ENCODE peak calls at places on chromosomes 16 and 17, in seven cellular contexts. One of them, this sample, is unnamed.

GRCh38 chr17:77690271-77691161 is 268.0 kb upstream of the TNRC6C start:
- ATAC-seq in K562: no peak
- ATAC-seq in heart left ventricle: no peak
- ATAC-seq in HCT116: no peak
- ATAC-seq in A549: no peak
- ATAC-seq in upper lobe of left lung: no peak
- ATAC-seq in IMR-90: no peak
- ATAC-seq in this sample: no peak

GRCh38 chr16:86375370-86375769 is 135.0 kb upstream of the FOXF1 start:
- ATAC-seq in heart left ventricle: no peak
- ATAC-seq in K562: no peak
- ATAC-seq in A549: no peak
- ATAC-seq in upper lobe of left lung: no peak
- ATAC-seq in IMR-90: peak; percentile 85
- ATAC-seq in HCT116: no peak
- ATAC-seq in this sample: no peak

GRCh38 chr16:4386452-4386813 is 14.8 kb downstream of the VASN start:
- ATAC-seq in upper lobe of left lung: peak; percentile 8
- ATAC-seq in A549: peak; percentile 63
- ATAC-seq in HCT116: peak; percentile 35
- ATAC-seq in heart left ventricle: no peak
- ATAC-seq in IMR-90: peak; percentile 33
- ATAC-seq in K562: no peak
- ATAC-seq in this sample: no peak

GRCh38 chr16:50190292-50190691 is 37.2 kb downstream of the TENT4B start:
- ATAC-seq in A549: no peak
- ATAC-seq in heart left ventricle: no peak
- ATAC-seq in upper lobe of left lung: no peak
- ATAC-seq in HCT116: no peak
- ATAC-seq in K562: no peak
- ATAC-seq in IMR-90: no peak
- ATAC-seq in this sample: no peak

GRCh38 chr16:555528-556478 is 4.4 kb upstream of the PRR35 start:
- ATAC-seq in IMR-90: no peak
- ATAC-seq in A549: peak; percentile 12
- ATAC-seq in HCT116: no peak
- ATAC-seq in K562: peak; percentile 11
- ATAC-seq in heart left ventricle: no peak
- ATAC-seq in upper lobe of left lung: no peak
- ATAC-seq in this sample: no peak

GRCh38 chr16:71441348-71441781 is 489 bp downstream of the TLE7 start:
- ATAC-seq in heart left ventricle: no peak
- ATAC-seq in HCT116: peak; percentile 55
- ATAC-seq in K562: peak; percentile 70
- ATAC-seq in upper lobe of left lung: no peak
- ATAC-seq in A549: no peak
- ATAC-seq in IMR-90: no peak
- ATAC-seq in this sample: no peak

GRCh38 chr17:45702666-45703266 is 81.4 kb upstream of the CRHR1 start:
- ATAC-seq in IMR-90: no peak
- ATAC-seq in K562: no peak
- ATAC-seq in upper lobe of left lung: no peak
- ATAC-seq in heart left ventricle: no peak
- ATAC-seq in HCT116: no peak
- ATAC-seq in A549: peak; percentile 28
- ATAC-seq in this sample: no peak

GRCh38 chr16:24139282-24139681 is 116.9 kb upstream of the CACNG3 start:
- ATAC-seq in HCT116: no peak
- ATAC-seq in upper lobe of left lung: no peak
- ATAC-seq in K562: no peak
- ATAC-seq in heart left ventricle: no peak
- ATAC-seq in A549: no peak
- ATAC-seq in IMR-90: no peak
- ATAC-seq in this sample: no peak

GRCh38 chr16:70789927-70790447 is 11.0 kb downstream of the VAC14 start:
- ATAC-seq in A549: peak; percentile 44
- ATAC-seq in upper lobe of left lung: no peak
- ATAC-seq in K562: no peak
- ATAC-seq in heart left ventricle: no peak
- ATAC-seq in HCT116: no peak
- ATAC-seq in IMR-90: no peak
- ATAC-seq in this sample: no peak

GRCh38 chr17:2693561-2694380 is 17.8 kb downstream of the CLUH start:
- ATAC-seq in heart left ventricle: no peak
- ATAC-seq in IMR-90: no peak
- ATAC-seq in upper lobe of left lung: no peak
- ATAC-seq in A549: peak; percentile 5
- ATAC-seq in K562: no peak
- ATAC-seq in HCT116: no peak
- ATAC-seq in this sample: no peak

GRCh38 chr17:78883090-78883532 is 19.9 kb downstream of the CEP295NL start:
- ATAC-seq in heart left ventricle: peak; percentile 77
- ATAC-seq in HCT116: peak; percentile 70
- ATAC-seq in K562: peak; percentile 90
- ATAC-seq in A549: peak; percentile 85
- ATAC-seq in IMR-90: peak; percentile 57
- ATAC-seq in upper lobe of left lung: peak; percentile 85
- ATAC-seq in this sample: peak; percentile 80

GRCh38 chr17:17684901-17685774 is 3.9 kb downstream of the RAI1 start:
- ATAC-seq in upper lobe of left lung: peak; percentile 79
- ATAC-seq in IMR-90: no peak
- ATAC-seq in K562: no peak
- ATAC-seq in heart left ventricle: peak; percentile 3
- ATAC-seq in A549: no peak
- ATAC-seq in HCT116: no peak
- ATAC-seq in this sample: no peak

GRCh38 chr17:57735707-57736106 is 9.4 kb downstream of the CCDC182 start:
- ATAC-seq in HCT116: peak; percentile 86
- ATAC-seq in heart left ventricle: no peak
- ATAC-seq in upper lobe of left lung: no peak
- ATAC-seq in IMR-90: no peak
- ATAC-seq in A549: peak; percentile 87
- ATAC-seq in K562: peak; percentile 69
- ATAC-seq in this sample: no peak

GRCh38 chr16:65667013-65667578 is 545.2 kb upstream of the CDH11 start:
- ATAC-seq in heart left ventricle: no peak
- ATAC-seq in HCT116: no peak
- ATAC-seq in K562: peak; percentile 88
- ATAC-seq in upper lobe of left lung: no peak
- ATAC-seq in A549: no peak
- ATAC-seq in IMR-90: peak; percentile 61
- ATAC-seq in this sample: no peak

GRCh38 chr16:66308096-66308495 is 58.4 kb upstream of the CDH5 start:
- ATAC-seq in HCT116: no peak
- ATAC-seq in A549: no peak
- ATAC-seq in K562: no peak
- ATAC-seq in heart left ventricle: no peak
- ATAC-seq in IMR-90: no peak
- ATAC-seq in upper lobe of left lung: no peak
- ATAC-seq in this sample: no peak

GRCh38 chr16:50469744-50470301 is 78.4 kb upstream of the NKD1 start:
- ATAC-seq in heart left ventricle: peak; percentile 90
- ATAC-seq in upper lobe of left lung: no peak
- ATAC-seq in HCT116: no peak
- ATAC-seq in IMR-90: no peak
- ATAC-seq in K562: no peak
- ATAC-seq in A549: no peak
- ATAC-seq in this sample: no peak

GRCh38 chr17:81150379-81151038 is 14.8 kb upstream of the PVALEF start:
- ATAC-seq in K562: no peak
- ATAC-seq in IMR-90: no peak
- ATAC-seq in upper lobe of left lung: peak; percentile 44
- ATAC-seq in A549: peak; percentile 46
- ATAC-seq in HCT116: no peak
- ATAC-seq in heart left ventricle: peak; percentile 68
- ATAC-seq in this sample: peak; percentile 37

GRCh38 chr17:30808785-30809286 is 15.7 kb downstream of the CRLF3 start:
- ATAC-seq in HCT116: no peak
- ATAC-seq in K562: no peak
- ATAC-seq in upper lobe of left lung: peak; percentile 72
- ATAC-seq in A549: no peak
- ATAC-seq in heart left ventricle: peak; percentile 65
- ATAC-seq in IMR-90: no peak
- ATAC-seq in this sample: no peak

GRCh38 chr16:65196696-65197095 is 74.8 kb upstream of the CDH11 start:
- ATAC-seq in A549: no peak
- ATAC-seq in IMR-90: peak; percentile 35
- ATAC-seq in HCT116: no peak
- ATAC-seq in heart left ventricle: no peak
- ATAC-seq in K562: no peak
- ATAC-seq in upper lobe of left lung: no peak
- ATAC-seq in this sample: no peak

GRCh38 chr17:49069585-49070273 is 62.8 kb upstream of the B4GALNT2 start:
- ATAC-seq in heart left ventricle: no peak
- ATAC-seq in HCT116: no peak
- ATAC-seq in upper lobe of left lung: no peak
- ATAC-seq in A549: no peak
- ATAC-seq in IMR-90: no peak
- ATAC-seq in K562: no peak
- ATAC-seq in this sample: no peak

DNA sequence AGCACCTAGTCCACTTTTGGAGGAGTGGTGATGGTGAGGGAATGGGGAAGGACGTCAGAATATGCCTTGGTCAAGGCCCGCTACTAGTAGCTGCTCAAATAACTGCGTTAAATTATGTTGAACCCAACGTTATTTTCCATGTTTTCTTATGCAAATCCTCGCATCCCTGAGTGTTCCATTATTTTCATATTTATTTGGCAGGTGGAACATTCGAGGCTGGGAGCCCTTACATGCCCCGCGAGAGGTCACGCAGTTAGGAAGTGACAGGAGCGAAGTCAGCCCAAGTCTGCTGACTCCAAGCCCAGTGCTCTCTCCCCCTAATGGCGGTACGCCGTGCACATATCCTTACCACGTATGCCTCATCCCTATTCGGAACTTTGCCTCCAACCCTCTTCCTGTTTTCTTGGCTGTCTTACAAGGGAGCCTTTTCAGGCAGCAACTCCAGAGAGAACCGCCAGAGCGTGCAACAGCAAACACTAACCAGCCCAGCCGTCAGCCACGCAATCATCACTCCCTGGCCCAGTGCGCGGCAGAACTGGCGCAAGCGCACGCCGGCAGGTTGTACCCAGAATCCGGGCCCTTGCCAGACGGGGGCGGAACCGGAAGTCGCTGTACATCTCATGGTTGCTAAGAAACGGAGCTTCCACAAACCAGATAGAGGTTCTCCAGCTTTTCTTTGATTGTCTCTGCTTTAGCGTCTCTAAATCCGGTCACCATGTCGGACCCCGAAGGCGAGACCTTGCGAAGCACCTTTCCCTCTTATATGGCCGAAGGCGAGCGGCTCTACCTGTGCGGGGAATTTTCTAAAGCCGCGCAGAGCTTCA is at the start of gene ODAD4:
- ATAC-seq in upper lobe of left lung: peak; percentile 98
- ATAC-seq in HCT116: peak; percentile 99
- ATAC-seq in K562: peak; percentile 99
- ATAC-seq in A549: peak; percentile 99
- ATAC-seq in IMR-90: peak; percentile 100
- ATAC-seq in heart left ventricle: peak; percentile 98
- ATAC-seq in this sample: peak; percentile 100
- TF ChIP-seq POLR2A in upper lobe of left lung: no peak
- TF ChIP-seq POLR2A in HCT116: peak; percentile 92
- TF ChIP-seq POLR2A in K562: peak; percentile 92
- TF ChIP-seq POLR2A in A549: peak; percentile 90
- TF ChIP-seq POLR2A in IMR-90: peak; percentile 72
- TF ChIP-seq POLR2A in heart left ventricle: peak; percentile 85
- TF ChIP-seq POLR2A in this sample: peak; percentile 56

DNA sequence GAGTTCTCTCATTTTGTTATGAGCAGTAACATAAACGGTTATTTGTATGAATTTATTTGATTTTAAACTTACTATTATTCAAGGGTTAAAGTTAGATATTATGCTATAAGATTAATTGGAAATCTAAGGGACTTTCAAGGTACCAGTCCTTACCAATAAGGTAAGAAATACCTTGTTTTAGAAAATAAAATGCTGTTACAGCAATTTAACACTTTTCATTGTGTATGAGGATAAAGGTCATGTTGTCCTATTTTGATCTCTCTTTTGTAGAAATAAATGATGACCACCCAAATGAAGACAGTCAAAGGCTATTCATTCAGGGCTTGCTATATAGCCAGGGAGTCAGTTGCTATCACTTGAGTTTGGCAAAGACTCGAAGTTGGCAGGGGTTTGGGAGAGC is 1185.9 kb upstream of the GOT2 start:
- ATAC-seq in A549: no peak
- ATAC-seq in HCT116: no peak
- ATAC-seq in upper lobe of left lung: no peak
- ATAC-seq in heart left ventricle: no peak
- ATAC-seq in IMR-90: no peak
- ATAC-seq in K562: no peak
- ATAC-seq in this sample: no peak
- H3K9me3 ChIP-seq in A549: no peaks in the 10 kb centered on the region
- H3K9me3 ChIP-seq in HCT116: peaks cover 19% of the 10 kb centered on the region
- H3K9me3 ChIP-seq in upper lobe of left lung: no peaks in the 10 kb centered on the region
- H3K9me3 ChIP-seq in heart left ventricle: no peaks in the 10 kb centered on the region
- H3K9me3 ChIP-seq in IMR-90: peaks cover 2% of the 10 kb centered on the region
- H3K9me3 ChIP-seq in K562: no peaks in the 10 kb centered on the region
- H3K9me3 ChIP-seq in this sample: no peaks in the 10 kb centered on the region

GRCh38 chr17:41678411-41678906 is 10.2 kb upstream of the EIF1 start:
- ATAC-seq in A549: peak; percentile 68
- ATAC-seq in HCT116: peak; percentile 78
- ATAC-seq in heart left ventricle: peak; percentile 50
- ATAC-seq in upper lobe of left lung: peak; percentile 72
- ATAC-seq in K562: peak; percentile 82
- ATAC-seq in IMR-90: peak; percentile 53
- ATAC-seq in this sample: peak; percentile 52
- TF ChIP-seq POLR2A in A549: peak; percentile 47
- TF ChIP-seq POLR2A in HCT116: peak; percentile 89
- TF ChIP-seq POLR2A in heart left ventricle: no peak
- TF ChIP-seq POLR2A in upper lobe of left lung: peak; percentile 37
- TF ChIP-seq POLR2A in K562: peak; percentile 100
- TF ChIP-seq POLR2A in IMR-90: no peak
- TF ChIP-seq POLR2A in this sample: no peak

DNA sequence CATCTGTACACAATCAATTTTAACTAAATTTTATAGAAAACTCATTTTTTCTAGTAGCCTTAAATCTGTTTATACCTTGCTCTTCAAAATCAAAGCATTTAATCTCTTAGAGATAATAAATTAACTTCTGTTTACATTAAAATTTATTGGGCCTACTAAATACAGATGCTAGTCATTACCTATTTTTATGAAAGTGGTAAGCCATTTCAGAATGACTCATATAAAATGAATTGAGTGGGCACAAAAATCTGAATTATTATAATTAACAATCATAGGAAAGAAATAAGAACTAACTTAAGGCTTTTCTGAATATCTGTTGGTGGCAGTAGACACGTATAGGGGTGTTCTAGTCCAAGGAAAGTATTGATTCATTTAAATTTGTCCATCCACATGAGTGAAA is 157.9 kb downstream of the KCNJ2 start:
- ATAC-seq in K562: no peak
- ATAC-seq in upper lobe of left lung: no peak
- ATAC-seq in IMR-90: no peak
- ATAC-seq in HCT116: no peak
- ATAC-seq in A549: no peak
- ATAC-seq in heart left ventricle: no peak
- ATAC-seq in this sample: no peak
- H3K9me3 ChIP-seq in K562: no peaks in the 10 kb centered on the region
- H3K9me3 ChIP-seq in upper lobe of left lung: no peaks in the 10 kb centered on the region
- H3K9me3 ChIP-seq in IMR-90: no peaks in the 10 kb centered on the region
- H3K9me3 ChIP-seq in HCT116: peaks cover 9% of the 10 kb centered on the region
- H3K9me3 ChIP-seq in A549: peaks cover 2% of the 10 kb centered on the region
- H3K9me3 ChIP-seq in heart left ventricle: no peaks in the 10 kb centered on the region
- H3K9me3 ChIP-seq in this sample: no peaks in the 10 kb centered on the region

GRCh38 chr16:30650369-30651123 is at the start of gene PRR14:
- ATAC-seq in heart left ventricle: peak; percentile 93
- ATAC-seq in IMR-90: peak; percentile 89
- ATAC-seq in K562: peak; percentile 94
- ATAC-seq in A549: peak; percentile 91
- ATAC-seq in upper lobe of left lung: peak; percentile 96
- ATAC-seq in HCT116: peak; percentile 85
- ATAC-seq in this sample: peak; percentile 95
- TF ChIP-seq POLR2A in heart left ventricle: peak; percentile 32
- TF ChIP-seq POLR2A in IMR-90: no peak
- TF ChIP-seq POLR2A in K562: peak; percentile 72
- TF ChIP-seq POLR2A in A549: no peak
- TF ChIP-seq POLR2A in upper lobe of left lung: no peak
- TF ChIP-seq POLR2A in HCT116: no peak
- TF ChIP-seq POLR2A in this sample: peak; percentile 15

This sample was measured in gastroesophageal sphincter.